ENCODE peak calls at places on chromosome 9, in nine cellular contexts. C, D, O, Z, F, M, U, K and R are unnamed samples.

GRCh38 chr9:89435315-89435823 is 62.5 kb downstream of the SEMA4D start:
- DNase-seq in D (no peak), Z (peak), M (peak), O (no peak), U (no peak), F (peak), C (no peak), K (no peak), R (no peak)

GRCh38 chr9:114852050-114852594 is 46.3 kb upstream of the TNFSF15 start:
- DNase-seq in C (peak), O (peak), F (no peak), Z (peak), U (no peak), K (no peak), M (no peak), D (no peak), R (no peak)

GRCh38 chr9:131608469-131609115 is 63.3 kb downstream of the PRRT1B start:
- DNase-seq in M (peak), D (peak), O (no peak), U (peak), K (peak), C (peak), F (peak), Z (peak), R (no peak)

GRCh38 chr9:115456515-115456914 is 338.6 kb upstream of the TNC start:
- DNase-seq in C (no peak), Z (no peak), K (no peak), D (no peak), U (no peak), M (no peak), F (no peak), O (no peak), R (no peak)

GRCh38 chr9:128059365-128059983 is 7.6 kb downstream of the NAIF1 start:
- DNase-seq in K (no peak), M (no peak), D (no peak), U (no peak), F (no peak), Z (no peak), O (no peak), C (no peak), R (no peak)

GRCh38 chr9:138123086-138123485 is 245.5 kb downstream of the CACNA1B start:
- DNase-seq in F (no peak), D (no peak), Z (no peak), C (no peak), M (no peak), O (no peak), U (no peak), K (no peak), R (no peak)

GRCh38 chr9:130854086-130854485 is 19.0 kb downstream of the ABL1 start:
- DNase-seq in K (no peak), O (no peak), U (no peak), C (no peak), Z (no peak), F (no peak), D (no peak), M (no peak), R (no peak)

GRCh38 chr9:94645901-94646300 is 6.6 kb upstream of the FBP1 start:
- DNase-seq in C (no peak), O (no peak), F (no peak), Z (no peak), K (no peak), M (no peak), U (no peak), D (no peak), R (no peak)

GRCh38 chr9:134661791-134662142 is 20.2 kb downstream of the COL5A1 start:
- DNase-seq in C (peak), Z (no peak), F (no peak), D (peak), M (no peak), O (no peak), U (no peak), K (no peak), R (no peak)

GRCh38 chr9:132768932-132769894 is 98.9 kb downstream of the GTF3C4 start:
- DNase-seq in F (peak), D (peak), C (peak), K (no peak), O (no peak), M (peak), Z (peak), U (peak), R (no peak)

GRCh38 chr9:113179839-113180238 is 29.0 kb downstream of the SLC31A2 start:
- DNase-seq in D (no peak), K (no peak), Z (no peak), F (no peak), O (no peak), M (no peak), U (no peak), C (no peak), R (no peak)

GRCh38 chr9:69324549-69325401 is at the start of gene ENTREP1:
- DNase-seq in M (peak), U (peak), C (peak), K (peak), D (peak), F (no peak), O (no peak), Z (peak), R (peak)

GRCh38 chr9:107260437-107261081 is 22.5 kb upstream of the RAD23B start:
- DNase-seq in C (no peak), O (no peak), Z (no peak), D (no peak), K (no peak), M (no peak), F (no peak), U (no peak), R (no peak)

GRCh38 chr9:31137151-31137849 is 1247.1 kb upstream of the ACO1 start:
- DNase-seq in O (no peak), C (no peak), U (no peak), D (no peak), F (no peak), M (no peak), K (no peak), Z (peak), R (no peak)

GRCh38 chr9:78557540-78557939 is 260.6 kb downstream of the PSAT1 start:
- DNase-seq in M (no peak), K (no peak), F (no peak), C (no peak), Z (peak), O (no peak), U (no peak), D (no peak), R (no peak)

GRCh38 chr9:93082841-93083411 is 13.1 kb upstream of the CARD19 start:
- DNase-seq in K (no peak), M (peak), U (no peak), O (no peak), D (no peak), F (no peak), C (peak), Z (no peak), R (no peak)

GRCh38 chr9:122219856-122220672 is 8.7 kb downstream of the LHX6 start:
- DNase-seq in D (no peak), O (no peak), F (no peak), U (no peak), K (no peak), Z (no peak), M (no peak), C (no peak), R (no peak)

GRCh38 chr9:31320507-31320906 is 1063.9 kb upstream of the ACO1 start:
- DNase-seq in O (no peak), C (no peak), Z (no peak), F (no peak), U (no peak), D (no peak), K (no peak), M (no peak), R (no peak)

GRCh38 chr9:129860653-129861446 is 25.6 kb downstream of the USP20 start:
- DNase-seq in O (no peak), C (no peak), Z (no peak), U (no peak), F (no peak), D (no peak), M (no peak), K (no peak), R (no peak)

GRCh38 chr9:92424340-92424739 is at the start of gene OMD:
- DNase-seq in O (no peak), K (no peak), C (no peak), U (no peak), M (no peak), Z (no peak), D (no peak), F (no peak), R (no peak)

GRCh38 chr9:134625361-134626140 is 16.1 kb upstream of the COL5A1 start:
- DNase-seq in C (peak), O (no peak), Z (peak), U (no peak), F (no peak), M (peak), K (no peak), D (no peak), R (no peak)

GRCh38 chr9:31023793-31024192 is 1360.7 kb upstream of the ACO1 start:
- DNase-seq in K (no peak), U (no peak), Z (no peak), M (no peak), F (no peak), O (no peak), D (no peak), C (no peak), R (no peak)

GRCh38 chr9:127561491-127562270 is 50.4 kb upstream of the STXBP1 start:
- DNase-seq in D (peak), C (peak), O (peak), M (peak), F (no peak), U (peak), K (no peak), Z (peak), R (no peak)

GRCh38 chr9:76644171-76644570 is 120.1 kb upstream of the PCA3 start:
- DNase-seq in F (no peak), O (no peak), D (no peak), M (no peak), U (no peak), Z (no peak), C (no peak), K (no peak), R (no peak)

GRCh38 chr9:126763130-126763764 is 41.6 kb upstream of the ZBTB43 start:
- DNase-seq in Z (peak), M (no peak), U (no peak), C (no peak), K (no peak), D (no peak), O (no peak), F (peak), R (no peak)

GRCh38 chr9:84300271-84300670 is 40.3 kb downstream of the SLC28A3 start:
- DNase-seq in F (no peak), M (no peak), Z (no peak), O (no peak), D (no peak), K (no peak), U (no peak), C (no peak), R (no peak)

GRCh38 chr9:115606851-115607250 is 488.9 kb upstream of the TNC start:
- DNase-seq in F (no peak), M (no peak), K (no peak), U (no peak), Z (no peak), O (no peak), D (no peak), C (no peak), R (no peak)

GRCh38 chr9:77005216-77005615 is 14.2 kb upstream of the FOXB2 start:
- DNase-seq in M (no peak), U (no peak), F (no peak), C (no peak), Z (no peak), O (no peak), K (no peak), D (no peak), R (no peak)

GRCh38 chr9:6078382-6079105 is 63.1 kb upstream of the RANBP6 start:
- DNase-seq in D (no peak), Z (no peak), O (no peak), K (no peak), C (no peak), F (no peak), M (no peak), U (no peak), R (no peak)
- H3K27ac ChIP-seq in D (no peak), Z (no peak), O (no peak), K (no peak), C (no peak), F (no peak), M (no peak), U (no peak), R (no peak)

GRCh38 chr9:36142510-36143161 is 6.1 kb downstream of the GLIPR2 start:
- DNase-seq in O (no peak), M (no peak), D (no peak), C (no peak), U (peak), F (no peak), K (no peak), Z (no peak), R (no peak)
- H3K27ac ChIP-seq in O (peak), M (peak), D (peak), C (peak), U (peak), F (no peak), K (peak), Z (no peak), R (peak)

GRCh38 chr9:97501177-97501971 is at the start of gene TMOD1:
- DNase-seq in O (no peak), D (peak), C (peak), Z (peak), K (peak), F (no peak), U (peak), M (peak), R (peak)
- H3K27ac ChIP-seq in O (no peak), D (peak), C (peak), Z (no peak), K (peak), F (no peak), U (peak), M (peak), R (no peak)

GRCh38 chr9:2417730-2418129 is 203.9 kb upstream of the VLDLR start:
- DNase-seq in C (no peak), M (no peak), K (no peak), Z (no peak), O (no peak), D (no peak), F (no peak), U (no peak), R (no peak)

GRCh38 chr9:2411459-2412215 is 209.9 kb upstream of the VLDLR start:
- DNase-seq in Z (peak), D (no peak), M (no peak), U (no peak), K (no peak), O (no peak), F (no peak), C (no peak), R (no peak)

GRCh38 chr9:2415326-2415725 is 206.3 kb upstream of the VLDLR start:
- DNase-seq in Z (no peak), U (no peak), M (no peak), O (no peak), C (no peak), K (no peak), F (no peak), D (no peak), R (no peak)

GRCh38 chr9:2414465-2414864 is 207.1 kb upstream of the VLDLR start:
- DNase-seq in Z (peak), K (no peak), C (no peak), M (no peak), U (no peak), D (no peak), F (no peak), O (no peak), R (no peak)

GRCh38 chr9:2413196-2413840 is 208.3 kb upstream of the VLDLR start:
- DNase-seq in D (no peak), Z (no peak), U (no peak), O (no peak), M (no peak), C (no peak), K (no peak), F (no peak), R (no peak)
- H3K27ac ChIP-seq in D (no peak), Z (no peak), U (no peak), O (no peak), M (no peak), C (peak), K (no peak), F (no peak), R (no peak)